ENCODE peak calls at places on chromosomes 16 and 17, in seven cellular contexts. A, Z, G, K, N, I and P are unnamed samples.

GRCh38 chr16:86104537-86105048 is 205.6 kb downstream of the IRF8 start:
- DNase-seq in G (no peak), K (no peak), I (no peak), A (no peak), N (no peak), Z (no peak), P (no peak)

GRCh38 chr16:31386157-31386984 is 6.8 kb upstream of the ITGAD start:
- DNase-seq in K (no peak), G (no peak), N (no peak), Z (no peak), A (no peak), I (no peak), P (no peak)

GRCh38 chr17:46038414-46038813 is 39.4 kb downstream of the STH start:
- DNase-seq in A (no peak), Z (no peak), G (no peak), K (no peak), N (no peak), I (no peak), P (no peak)

GRCh38 chr16:23843143-23843542 is 7.4 kb downstream of the PRKCB start:
- DNase-seq in I (no peak), K (no peak), N (no peak), A (no peak), G (no peak), Z (no peak), P (no peak)

GRCh38 chr17:58831780-58832179 is 76.1 kb downstream of the PPM1E start:
- DNase-seq in I (no peak), G (no peak), K (no peak), A (no peak), Z (no peak), N (no peak), P (no peak)

GRCh38 chr17:13885550-13885949 is 183.8 kb upstream of the COX10 start:
- DNase-seq in A (no peak), I (no peak), G (no peak), N (no peak), Z (no peak), K (no peak), P (no peak)

GRCh38 chr16:4763791-4764190 is 3.2 kb downstream of the ZNF500 start:
- DNase-seq in Z (no peak), A (no peak), N (no peak), G (no peak), K (no peak), I (no peak), P (no peak)

GRCh38 chr17:48550313-48551205 is 5.7 kb upstream of the HOXB2 start:
- DNase-seq in I (no peak), G (no peak), K (no peak), N (no peak), A (no peak), Z (no peak), P (no peak)

GRCh38 chr17:71084219-71084618 is 914.9 kb downstream of the KCNJ2 start:
- DNase-seq in N (no peak), Z (peak), K (no peak), A (peak), G (no peak), I (peak), P (peak)

GRCh38 chr16:77434022-77434364 is 841 bp downstream of the ADAMTS18 start:
- DNase-seq in A (no peak), K (no peak), G (no peak), I (no peak), Z (no peak), N (no peak), P (no peak)

GRCh38 chr17:76601042-76601441 is 15.4 kb upstream of the ST6GALNAC2 start:
- DNase-seq in A (no peak), Z (no peak), G (no peak), N (no peak), I (no peak), K (no peak), P (no peak)

GRCh38 chr16:49158029-49158642 is 123.5 kb downstream of the CBLN1 start:
- DNase-seq in I (peak), Z (peak), K (peak), N (no peak), G (peak), A (no peak), P (no peak)

GRCh38 chr16:53732296-53732929 is 28.5 kb downstream of the FTO start:
- DNase-seq in G (no peak), A (no peak), I (no peak), Z (no peak), K (no peak), N (no peak), P (no peak)

GRCh38 chr17:50920891-50921595 is 54.9 kb upstream of the TOB1 start:
- DNase-seq in G (no peak), I (no peak), A (no peak), Z (no peak), K (no peak), N (no peak), P (peak)

GRCh38 chr17:9232591-9233270 is 211.4 kb downstream of the NTN1 start:
- DNase-seq in Z (no peak), A (no peak), I (no peak), K (no peak), N (no peak), G (no peak), P (no peak)

GRCh38 chr16:31221357-31222160 is 4.6 kb upstream of the PYDC1 start:
- DNase-seq in Z (no peak), A (no peak), K (no peak), N (no peak), I (peak), G (no peak), P (no peak)

GRCh38 chr17:66185842-66186241 is 6.1 kb downstream of the CEP112 start:
- DNase-seq in G (no peak), A (no peak), N (no peak), I (no peak), Z (no peak), K (no peak), P (no peak)

GRCh38 chr17:82339634-82340580 is 6.3 kb upstream of the SECTM1 start:
- DNase-seq in Z (no peak), I (no peak), N (no peak), A (no peak), K (no peak), G (no peak), P (no peak)

GRCh38 chr17:17191346-17191792 is 14.8 kb downstream of the PLD6 start:
- DNase-seq in G (no peak), I (no peak), Z (no peak), K (no peak), N (no peak), A (no peak), P (no peak)

GRCh38 chr17:76000016-76000754 is 470 bp upstream of the CDK3 start:
- DNase-seq in A (peak), I (peak), Z (no peak), G (peak), K (no peak), N (no peak), P (peak)

GRCh38 chr17:77319211-77320031 is 178.7 kb downstream of the SEC14L1 start:
- DNase-seq in K (peak), A (peak), N (no peak), Z (peak), I (peak), G (peak), P (peak)

GRCh38 chr17:50882851-50883250 is 16.7 kb upstream of the TOB1 start:
- DNase-seq in Z (no peak), N (no peak), G (no peak), K (no peak), A (no peak), I (no peak), P (no peak)

GRCh38 chr16:75263963-75264445 is 12.6 kb upstream of the BCAR1 start:
- DNase-seq in I (no peak), Z (peak), N (no peak), G (no peak), A (no peak), K (no peak), P (no peak)

GRCh38 chr16:970766-971581 is at the start of gene LMF1:
- DNase-seq in K (peak), I (peak), N (peak), A (peak), Z (peak), G (peak), P (peak)

GRCh38 chr16:81996664-81997529 is 14.4 kb downstream of the SDR42E1 start:
- DNase-seq in Z (no peak), I (peak), G (no peak), K (peak), N (no peak), A (no peak), P (peak)

GRCh38 chr16:30934827-30935557 is 11.6 kb downstream of the FBXL19 start:
- DNase-seq in A (peak), Z (no peak), G (peak), K (no peak), N (no peak), I (peak), P (peak)

GRCh38 chr17:8275421-8276290 is 12.8 kb upstream of the RANGRF start:
- DNase-seq in G (no peak), K (no peak), Z (no peak), N (no peak), A (no peak), I (no peak), P (no peak)

GRCh38 chr17:3963214-3964201 is 729 bp downstream of the ATP2A3 start:
- DNase-seq in K (peak), I (no peak), Z (no peak), A (peak), N (no peak), G (peak), P (no peak)

GRCh38 chr17:35423761-35424160 is 8.5 kb downstream of the SLFN12 start:
- DNase-seq in I (no peak), Z (no peak), K (no peak), G (no peak), A (no peak), N (no peak), P (no peak)

GRCh38 chr17:81518113-81518784 is 5.7 kb upstream of the ACTG1 start:
- DNase-seq in N (no peak), Z (no peak), I (no peak), K (no peak), A (no peak), G (no peak), P (no peak)

GRCh38 chr17:54860617-54861468 is 39.8 kb upstream of the TOM1L1 start:
- DNase-seq in G (no peak), Z (no peak), N (no peak), K (no peak), I (no peak), A (no peak), P (no peak)

GRCh38 chr16:86492961-86493639 is 17.2 kb upstream of the FOXF1 start:
- DNase-seq in Z (no peak), K (no peak), I (no peak), A (no peak), G (no peak), N (no peak), P (no peak)

GRCh38 chr17:14269473-14269872 is 31.4 kb upstream of the HS3ST3B1 start:
- DNase-seq in K (no peak), N (no peak), G (no peak), I (no peak), A (no peak), Z (no peak), P (no peak)